ENCODE peak calls at places on chromosome 12, in five cellular contexts. R is endothelial cell of umbilical vein, S is heart left ventricle, V is pancreas, Z is BE2C. M is an unnamed sample.
A peak's percentile ranks its signal among the peaks of the same experiment; 100 is the strongest.

GRCh38 chr12:1852076-1852475 is 31.7 kb downstream of the LRTM2 start:
- DNase-seq in R (no peak), S (no peak), V (no peak), Z (no peak), M (no peak)

GRCh38 chr12:67091204-67091603 is 178.0 kb upstream of the CAND1 start:
- DNase-seq in R (no peak), S (no peak), V (peak; percentile 30), Z (no peak), M (no peak)

GRCh38 chr12:1884651-1885050 is 33.8 kb downstream of the CACNA2D4 start:
- DNase-seq in R (no peak), S (no peak), V (no peak), Z (no peak), M (no peak)

GRCh38 chr12:113940357-113940756 is 25.8 kb downstream of the RBM19 start:
- DNase-seq in R (no peak), S (no peak), V (no peak), Z (no peak), M (no peak)

GRCh38 chr12:57169969-57170368 is 22.6 kb upstream of the LRP1-AS start:
- DNase-seq in R (no peak), S (no peak), V (no peak), Z (no peak), M (no peak)

GRCh38 chr12:33222357-33222756 is 217.3 kb downstream of the SYT10 start:
- DNase-seq in R (peak; percentile 0), S (no peak), V (no peak), Z (no peak), M (no peak)

GRCh38 chr12:90497923-90498545 is 456.9 kb downstream of the CCER1 start:
- DNase-seq in R (no peak), S (no peak), V (no peak), Z (no peak), M (no peak)

GRCh38 chr12:29427964-29428363 is 47.0 kb upstream of the ERGIC2 start:
- DNase-seq in R (no peak), S (no peak), V (no peak), Z (no peak), M (no peak)

GRCh38 chr12:25625146-25625545 is 72.1 kb upstream of the LMNTD1 start:
- DNase-seq in R (no peak), S (no peak), V (no peak), Z (no peak), M (no peak)

GRCh38 chr12:95231190-95231589 is 13.6 kb downstream of the VEZT start:
- DNase-seq in R (peak; percentile 66), S (no peak), V (no peak), Z (no peak), M (no peak)

GRCh38 chr12:82461393-82461792 is 103.1 kb downstream of the METTL25 start:
- DNase-seq in R (peak; percentile 67), S (no peak), V (no peak), Z (no peak), M (no peak)

GRCh38 chr12:107976331-107976730 is 152.8 kb upstream of the WSCD2 start:
- DNase-seq in R (no peak), S (no peak), V (no peak), Z (no peak), M (no peak)

GRCh38 chr12:90621927-90622326 is 333.0 kb downstream of the CCER1 start:
- DNase-seq in R (peak; percentile 21), S (no peak), V (no peak), Z (no peak), M (no peak)

GRCh38 chr12:57097554-57097835 is 8.6 kb downstream of the NAB2 start:
- DNase-seq in R (no peak), S (no peak), V (no peak), Z (no peak), M (no peak)

GRCh38 chr12:8780389-8780788 is 42.0 kb upstream of the A2ML1 start:
- DNase-seq in R (peak; percentile 51), S (no peak), V (no peak), Z (no peak), M (no peak)

GRCh38 chr12:56596815-56597214 is 33.3 kb downstream of the BAZ2A start:
- DNase-seq in R (no peak), S (no peak), V (no peak), Z (no peak), M (no peak)

GRCh38 chr12:67193705-67194104 is 75.5 kb upstream of the CAND1 start:
- DNase-seq in R (peak; percentile 24), S (no peak), V (no peak), Z (no peak), M (no peak)

GRCh38 chr12:108575199-108575912 is 13.0 kb downstream of the ISCU start:
- DNase-seq in R (no peak), S (no peak), V (no peak), Z (no peak), M (no peak)

GRCh38 chr12:730550-730949 is 21.8 kb upstream of the WNK1 start:
- DNase-seq in R (no peak), S (no peak), V (no peak), Z (no peak), M (no peak)

GRCh38 chr12:33248364-33248763 is 191.3 kb downstream of the SYT10 start:
- DNase-seq in R (peak; percentile 0), S (no peak), V (no peak), Z (no peak), M (no peak)

GRCh38 chr12:117212563-117213190 is 22.4 kb upstream of the FBXO21 start:
- DNase-seq in R (peak; percentile 70), S (peak; percentile 46), V (peak; percentile 45), Z (peak; percentile 69), M (peak; percentile 75)

GRCh38 chr12:96500686-96501085 is 11.3 kb downstream of the CFAP54 start:
- DNase-seq in R (no peak), S (no peak), V (no peak), Z (no peak), M (no peak)

GRCh38 chr12:100674009-100674888 is 100.8 kb downstream of the GAS2L3 start:
- DNase-seq in R (no peak), S (no peak), V (no peak), Z (no peak), M (no peak)

GRCh38 chr12:21527451-21528180 is 1.5 kb downstream of the SPX start:
- DNase-seq in R (peak; percentile 36), S (peak; percentile 56), V (peak; percentile 61), Z (peak; percentile 75), M (peak; percentile 38)

GRCh38 chr12:121579981-121580868 is 598 bp downstream of the KDM2B start:
- DNase-seq in R (peak; percentile 58), S (peak; percentile 77), V (peak; percentile 76), Z (peak; percentile 85), M (peak; percentile 64)

GRCh38 chr12:111412830-111413441 is 7.2 kb downstream of the SH2B3 start:
- DNase-seq in R (peak; percentile 32), S (no peak), V (no peak), Z (no peak), M (no peak)

GRCh38 chr12:85076688-85077430 is 40.7 kb downstream of the LRRIQ1 start:
- DNase-seq in R (peak; percentile 87), S (no peak), V (peak; percentile 14), Z (no peak), M (no peak)

GRCh38 chr12:96720363-96720705 is 186.7 kb upstream of the NEDD1 start:
- DNase-seq in R (no peak), S (no peak), V (peak; percentile 21), Z (no peak), M (no peak)

GRCh38 chr12:94458882-94459772 is 540 bp downstream of the CEP83 start:
- DNase-seq in R (no peak), S (no peak), V (no peak), Z (no peak), M (no peak)

GRCh38 chr12:49853671-49854070 is 10.8 kb upstream of the BCDIN3D start:
- DNase-seq in R (no peak), S (no peak), V (no peak), Z (no peak), M (no peak)

GRCh38 chr12:103626498-103626897 is 39.4 kb downstream of the STAB2 start:
- DNase-seq in R (peak; percentile 66), S (peak; percentile 67), V (no peak), Z (peak; percentile 30), M (no peak)

DNA sequence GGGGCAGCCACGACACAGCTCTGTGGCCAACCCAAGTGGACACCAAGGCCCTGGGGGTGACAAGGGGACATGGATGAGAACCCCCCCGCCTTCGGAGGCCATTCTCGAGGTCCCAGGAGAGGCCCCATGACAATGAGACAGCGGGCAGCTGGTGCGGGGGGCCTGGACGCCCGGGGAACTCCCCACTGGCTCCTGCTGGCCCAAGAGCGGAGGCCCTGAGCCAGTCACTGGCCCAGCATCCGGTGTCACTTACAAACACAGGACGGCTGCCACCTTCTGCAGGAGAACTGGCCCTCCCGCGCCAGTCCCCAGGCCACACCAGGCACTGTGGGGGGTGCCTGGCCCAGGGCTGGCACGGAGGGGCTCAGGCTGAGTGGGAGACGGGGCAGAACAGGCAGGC is 51.4 kb downstream of the NCOR2 start:
- DNase-seq in R (no peak), S (no peak), V (no peak), Z (no peak), M (no peak)
- H3K4me3 ChIP-seq in R (no peak overlapping the region), S (peak overlapping the region; percentile 48), V (no peak overlapping the region), Z (no peak overlapping the region), M (no peak overlapping the region)

GRCh38 chr12:42278116-42278485 is 40.1 kb upstream of the YAF2 start:
- DNase-seq in R (no peak), S (no peak), V (no peak), Z (no peak), M (no peak)
- H3K4me1 ChIP-seq in R (no peaks in the 10 kb centered on the region), S (no peaks in the 10 kb centered on the region), V (no peaks in the 10 kb centered on the region), Z (no peaks in the 10 kb centered on the region), M (no peaks in the 10 kb centered on the region)

DNA sequence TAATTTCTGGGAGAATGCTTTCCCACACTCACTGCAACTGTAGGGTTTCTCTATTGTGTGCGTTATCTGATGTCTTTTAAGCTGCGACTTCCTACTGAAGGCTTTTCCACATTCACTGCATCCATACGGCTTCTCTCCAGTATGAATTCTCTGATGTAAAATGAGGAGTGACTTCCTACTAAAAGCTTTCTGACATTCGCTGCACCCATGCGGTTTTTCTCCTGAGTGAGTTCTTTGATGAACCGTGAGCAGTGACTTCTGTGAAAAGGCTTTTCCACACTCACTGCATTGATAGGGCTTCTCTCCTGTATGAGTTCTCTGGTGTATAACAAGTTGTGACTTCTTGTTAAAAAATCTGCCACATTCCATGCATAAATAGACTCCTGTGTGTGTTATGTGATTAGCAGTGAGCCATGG is 29.7 kb downstream of the ZNF605 start:
- DNase-seq in R (no peak), S (no peak), V (no peak), Z (no peak), M (no peak)
- H3K9me3 ChIP-seq in R (peaks cover 30% of the 10 kb centered on the region), S (peaks cover 99% of the 10 kb centered on the region), V (peaks cover 17% of the 10 kb centered on the region), Z (peaks cover 16% of the 10 kb centered on the region), M (peaks cover 65% of the 10 kb centered on the region)

DNA sequence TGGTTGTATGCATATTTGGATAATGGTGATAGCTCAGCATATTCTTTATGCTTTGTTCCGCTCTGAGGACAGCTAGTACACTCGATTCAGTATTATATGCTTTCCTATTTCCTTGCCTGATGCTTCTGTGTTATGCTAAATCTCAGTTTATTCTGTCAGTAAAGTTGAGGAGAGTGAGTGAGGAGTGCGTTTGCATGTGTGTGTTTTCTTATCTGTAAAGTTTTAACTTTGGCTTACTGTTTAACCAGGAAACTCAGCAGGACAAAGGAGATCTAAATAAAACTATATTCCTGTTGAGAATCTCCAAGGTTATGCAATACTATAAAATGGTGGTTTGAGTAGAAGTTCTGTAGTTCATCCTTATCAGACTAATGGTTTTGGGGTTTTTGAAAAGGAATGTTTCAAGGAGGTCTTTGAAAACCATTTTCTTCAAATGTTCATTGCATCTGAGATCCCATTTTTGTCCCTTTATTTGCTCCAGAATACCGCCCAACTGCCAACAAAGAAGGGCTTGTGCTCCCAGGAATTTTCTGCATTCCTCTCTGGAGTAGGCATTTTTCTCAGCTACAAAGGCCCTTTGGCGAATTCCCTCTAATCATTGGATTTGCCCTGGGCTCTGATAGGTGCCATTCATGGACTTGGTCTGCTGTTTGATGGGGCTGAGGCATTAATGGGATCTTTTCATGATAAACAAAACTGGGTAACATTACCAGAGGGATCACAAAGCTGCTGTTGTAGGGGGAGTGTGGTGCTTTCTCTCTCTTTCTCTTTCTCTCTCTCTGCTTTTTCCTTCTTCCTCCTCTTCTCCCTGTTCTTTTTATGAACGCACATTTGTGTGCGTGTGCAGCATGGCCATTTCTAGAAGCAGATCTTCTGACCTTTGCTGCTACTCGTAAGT is 71.7 kb downstream of the HMGA2 start:
- DNase-seq in R (no peak), S (no peak), V (no peak), Z (no peak), M (no peak)
- H3K4me3 ChIP-seq in R (no peak overlapping the region), S (no peak overlapping the region), V (no peak overlapping the region), Z (no peak overlapping the region), M (no peak overlapping the region)